ENCODE peak calls at places on chromosome 17, in seven cellular contexts. One of them, this sample, is unnamed. For H3K27me3, the result is how much of the 10 kb centered on the place peaks cover.

GRCh38 chr17:8894673-8895578 is 27.5 kb upstream of the PIK3R6 start:
- DNase-seq in adipocyte: peak
- DNase-seq in transverse colon: peak
- DNase-seq in BE2C: peak
- DNase-seq in ovary: no peak
- DNase-seq in pancreas: no peak
- DNase-seq in HCT116: peak
- DNase-seq in this sample: no peak

GRCh38 chr17:44105483-44105882 is 18.0 kb downstream of the HDAC5 start:
- DNase-seq in adipocyte: no peak
- DNase-seq in HCT116: no peak
- DNase-seq in transverse colon: no peak
- DNase-seq in BE2C: peak
- DNase-seq in ovary: no peak
- DNase-seq in pancreas: no peak
- DNase-seq in this sample: no peak

GRCh38 chr17:8904201-8904600 is 36.7 kb upstream of the PIK3R6 start:
- DNase-seq in transverse colon: no peak
- DNase-seq in HCT116: no peak
- DNase-seq in ovary: no peak
- DNase-seq in pancreas: no peak
- DNase-seq in BE2C: no peak
- DNase-seq in adipocyte: no peak
- DNase-seq in this sample: no peak

GRCh38 chr17:68593331-68593710 is 7.8 kb downstream of the FAM20A start:
- DNase-seq in adipocyte: peak
- DNase-seq in BE2C: no peak
- DNase-seq in transverse colon: no peak
- DNase-seq in pancreas: no peak
- DNase-seq in HCT116: no peak
- DNase-seq in ovary: no peak
- DNase-seq in this sample: no peak

GRCh38 chr17:10789694-10790271 is 14.1 kb downstream of the TMEM238L start:
- DNase-seq in pancreas: no peak
- DNase-seq in BE2C: no peak
- DNase-seq in ovary: no peak
- DNase-seq in transverse colon: no peak
- DNase-seq in adipocyte: no peak
- DNase-seq in HCT116: no peak
- DNase-seq in this sample: no peak

GRCh38 chr17:68461589-68461988 is 4.3 kb upstream of the WIPI1 start:
- DNase-seq in BE2C: peak
- DNase-seq in HCT116: no peak
- DNase-seq in adipocyte: no peak
- DNase-seq in pancreas: no peak
- DNase-seq in transverse colon: peak
- DNase-seq in ovary: no peak
- DNase-seq in this sample: no peak

GRCh38 chr17:42639484-42640474 is 19.3 kb upstream of the TUBG2 start:
- DNase-seq in HCT116: no peak
- DNase-seq in pancreas: no peak
- DNase-seq in BE2C: no peak
- DNase-seq in adipocyte: no peak
- DNase-seq in transverse colon: no peak
- DNase-seq in ovary: no peak
- DNase-seq in this sample: no peak

GRCh38 chr17:50935201-50936124 is 69.3 kb upstream of the TOB1 start:
- DNase-seq in HCT116: no peak
- DNase-seq in pancreas: peak
- DNase-seq in adipocyte: no peak
- DNase-seq in ovary: peak
- DNase-seq in BE2C: no peak
- DNase-seq in transverse colon: peak
- DNase-seq in this sample: peak

GRCh38 chr17:76598004-76598439 is 12.4 kb upstream of the ST6GALNAC2 start:
- DNase-seq in ovary: no peak
- DNase-seq in transverse colon: no peak
- DNase-seq in HCT116: no peak
- DNase-seq in BE2C: no peak
- DNase-seq in pancreas: no peak
- DNase-seq in adipocyte: no peak
- DNase-seq in this sample: peak

GRCh38 chr17:75130632-75131277 is 787 bp downstream of the NT5C start:
- DNase-seq in HCT116: peak
- DNase-seq in adipocyte: peak
- DNase-seq in BE2C: peak
- DNase-seq in transverse colon: peak
- DNase-seq in ovary: peak
- DNase-seq in pancreas: no peak
- DNase-seq in this sample: no peak

GRCh38 chr17:28166478-28166877 is 124.0 kb downstream of the NLK start:
- DNase-seq in adipocyte: no peak
- DNase-seq in pancreas: no peak
- DNase-seq in transverse colon: no peak
- DNase-seq in BE2C: no peak
- DNase-seq in ovary: no peak
- DNase-seq in HCT116: no peak
- DNase-seq in this sample: no peak

GRCh38 chr17:57009737-57010445 is 32.0 kb downstream of the SCPEP1 start:
- DNase-seq in ovary: no peak
- DNase-seq in pancreas: no peak
- DNase-seq in adipocyte: peak
- DNase-seq in BE2C: peak
- DNase-seq in transverse colon: peak
- DNase-seq in HCT116: peak
- DNase-seq in this sample: peak

GRCh38 chr17:36899250-36900129 is 37.8 kb upstream of the LHX1 start:
- DNase-seq in BE2C: no peak
- DNase-seq in ovary: no peak
- DNase-seq in pancreas: no peak
- DNase-seq in adipocyte: no peak
- DNase-seq in HCT116: no peak
- DNase-seq in transverse colon: no peak
- DNase-seq in this sample: no peak

GRCh38 chr17:1232786-1233185 is 37.5 kb upstream of the BHLHA9 start:
- DNase-seq in adipocyte: peak
- DNase-seq in BE2C: no peak
- DNase-seq in pancreas: no peak
- DNase-seq in ovary: no peak
- DNase-seq in HCT116: no peak
- DNase-seq in transverse colon: no peak
- DNase-seq in this sample: no peak

GRCh38 chr17:73646409-73647305 is 2.4 kb upstream of the SDK2 start:
- DNase-seq in BE2C: peak
- DNase-seq in pancreas: no peak
- DNase-seq in adipocyte: no peak
- DNase-seq in transverse colon: no peak
- DNase-seq in ovary: no peak
- DNase-seq in HCT116: no peak
- DNase-seq in this sample: no peak

GRCh38 chr17:64718058-64718457 is 56.0 kb upstream of the SMURF2 start:
- DNase-seq in ovary: no peak
- DNase-seq in BE2C: no peak
- DNase-seq in transverse colon: no peak
- DNase-seq in HCT116: no peak
- DNase-seq in adipocyte: no peak
- DNase-seq in pancreas: no peak
- DNase-seq in this sample: no peak

GRCh38 chr17:59619313-59620063 is at the start of gene CLTC:
- DNase-seq in pancreas: peak
- DNase-seq in ovary: peak
- DNase-seq in adipocyte: peak
- DNase-seq in BE2C: peak
- DNase-seq in HCT116: peak
- DNase-seq in transverse colon: peak
- DNase-seq in this sample: peak

GRCh38 chr17:35742896-35743477 is 10.1 kb downstream of the GAS2L2 start:
- DNase-seq in BE2C: no peak
- DNase-seq in pancreas: no peak
- DNase-seq in adipocyte: no peak
- DNase-seq in HCT116: no peak
- DNase-seq in ovary: peak
- DNase-seq in transverse colon: no peak
- DNase-seq in this sample: no peak

GRCh38 chr17:35738519-35739133 is 7.2 kb downstream of the RASL10B start:
- DNase-seq in transverse colon: no peak
- DNase-seq in BE2C: no peak
- DNase-seq in ovary: no peak
- DNase-seq in adipocyte: no peak
- DNase-seq in HCT116: no peak
- DNase-seq in pancreas: no peak
- DNase-seq in this sample: peak

GRCh38 chr17:35740216-35740615 is 8.8 kb downstream of the RASL10B start:
- DNase-seq in pancreas: no peak
- DNase-seq in BE2C: no peak
- DNase-seq in adipocyte: no peak
- DNase-seq in transverse colon: no peak
- DNase-seq in ovary: no peak
- DNase-seq in HCT116: no peak
- DNase-seq in this sample: no peak

GRCh38 chr17:35742496-35742895 is 10.5 kb downstream of the GAS2L2 start:
- DNase-seq in HCT116: no peak
- DNase-seq in adipocyte: no peak
- DNase-seq in ovary: no peak
- DNase-seq in BE2C: no peak
- DNase-seq in pancreas: no peak
- DNase-seq in transverse colon: no peak
- DNase-seq in this sample: no peak

DNA sequence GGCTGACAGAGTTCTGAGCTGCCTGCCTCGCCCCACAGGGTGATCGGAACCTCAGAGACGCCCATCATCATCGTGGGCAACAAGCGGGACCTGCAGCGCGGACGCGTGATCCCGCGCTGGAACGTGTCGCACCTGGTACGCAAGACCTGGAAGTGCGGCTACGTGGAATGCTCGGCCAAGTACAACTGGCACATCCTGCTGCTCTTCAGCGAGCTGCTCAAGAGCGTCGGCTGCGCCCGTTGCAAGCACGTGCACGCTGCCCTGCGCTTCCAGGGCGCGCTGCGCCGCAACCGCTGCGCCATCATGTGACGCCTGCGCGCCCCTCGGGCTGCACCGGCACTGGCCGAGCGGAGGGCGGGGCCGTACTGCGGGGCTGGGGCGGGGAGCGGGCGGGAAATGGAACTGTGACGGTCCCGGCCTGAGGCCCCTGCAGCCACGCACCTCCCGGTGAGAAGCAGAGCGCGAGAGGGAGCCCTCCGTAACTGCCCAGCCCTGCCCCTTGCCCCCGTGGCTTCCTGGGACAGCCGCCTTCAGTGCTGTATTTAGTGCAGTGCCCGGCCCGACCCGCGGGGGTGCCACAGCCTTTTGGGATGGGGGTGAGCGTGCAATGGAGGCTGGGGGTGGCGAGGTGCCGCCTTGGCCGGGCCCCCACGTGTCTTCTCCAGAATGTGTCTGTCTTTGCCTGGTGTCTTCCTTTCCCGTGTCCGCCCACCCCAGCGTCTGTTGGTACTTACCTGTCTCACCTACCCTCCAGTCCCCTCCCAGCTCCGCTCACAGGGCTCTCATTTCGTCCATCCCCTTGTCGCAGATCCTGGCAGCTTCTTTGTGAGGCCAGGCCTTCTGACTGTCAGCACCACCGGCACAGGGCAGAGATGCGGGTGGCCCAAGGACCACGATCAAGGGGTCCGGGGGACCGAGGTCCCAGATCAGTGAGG is 9.8 kb downstream of the RASL10B start:
- DNase-seq in transverse colon: no peak
- DNase-seq in BE2C: peak
- DNase-seq in ovary: peak
- DNase-seq in HCT116: no peak
- DNase-seq in adipocyte: no peak
- DNase-seq in pancreas: peak
- DNase-seq in this sample: no peak
- H3K4me3 ChIP-seq in transverse colon: no peak
- H3K4me3 ChIP-seq in BE2C: no peak
- H3K4me3 ChIP-seq in ovary: no peak
- H3K4me3 ChIP-seq in HCT116: no peak
- H3K4me3 ChIP-seq in adipocyte: no peak
- H3K4me3 ChIP-seq in pancreas: no peak
- H3K4me3 ChIP-seq in this sample: peak

DNA sequence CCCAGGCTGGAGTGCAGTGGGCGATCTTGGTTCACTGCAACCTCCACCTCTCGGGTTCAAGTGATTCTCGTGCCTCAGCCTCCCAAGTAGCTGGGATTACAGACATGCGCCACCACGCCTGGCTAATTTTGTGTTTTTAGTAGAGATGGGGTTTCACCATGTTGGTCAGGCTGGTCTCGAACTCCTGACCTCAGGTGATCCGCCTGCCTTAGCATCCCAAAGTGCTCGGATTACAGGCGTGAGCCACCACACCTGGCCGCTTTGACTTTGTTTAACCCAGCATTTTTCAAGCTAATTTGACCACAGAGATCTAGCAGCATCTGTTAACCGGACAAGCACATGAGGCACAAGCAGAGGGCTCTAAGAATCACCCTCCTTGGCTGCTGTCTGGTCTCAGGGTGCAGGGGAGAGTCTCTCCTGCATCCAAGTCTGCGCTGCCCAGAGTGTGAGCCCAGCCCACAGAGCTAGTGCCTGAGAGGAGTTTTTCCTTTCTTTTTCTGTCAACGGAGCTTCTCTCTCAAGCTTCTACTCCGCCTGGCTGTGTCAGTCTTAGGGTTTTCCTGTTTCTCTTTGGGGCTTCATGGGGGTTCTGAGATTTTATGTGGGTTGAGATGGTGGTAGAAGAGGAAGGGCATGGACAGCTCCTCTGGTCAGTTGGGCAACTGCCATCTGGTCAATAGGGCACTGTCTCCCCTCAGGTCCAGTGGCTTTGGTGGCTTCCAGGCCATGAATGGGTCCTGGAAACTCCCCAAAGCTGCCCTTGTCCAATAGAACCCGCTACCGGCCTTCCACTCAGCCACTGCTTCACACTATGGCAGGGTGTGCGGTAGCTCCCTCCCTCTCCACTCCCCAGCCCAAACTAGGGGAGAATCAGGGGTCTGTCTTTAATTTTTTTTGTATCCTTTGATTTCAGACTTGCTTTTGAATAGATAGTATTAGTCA is 59.6 kb downstream of the TNFRSF13B start:
- DNase-seq in ovary: no peak
- DNase-seq in BE2C: no peak
- DNase-seq in HCT116: no peak
- DNase-seq in pancreas: no peak
- DNase-seq in transverse colon: no peak
- DNase-seq in adipocyte: no peak
- DNase-seq in this sample: peak
- H3K27me3 ChIP-seq in ovary: under half
- H3K27me3 ChIP-seq in BE2C: under half
- H3K27me3 ChIP-seq in HCT116: under half
- H3K27me3 ChIP-seq in pancreas: under half
- H3K27me3 ChIP-seq in transverse colon: under half
- H3K27me3 ChIP-seq in adipocyte: under half
- H3K27me3 ChIP-seq in this sample: under half

GRCh38 chr17:35566955-35567354 is 6.3 kb upstream of the SLFN14 start:
- DNase-seq in transverse colon: no peak
- DNase-seq in HCT116: no peak
- DNase-seq in pancreas: no peak
- DNase-seq in BE2C: no peak
- DNase-seq in ovary: no peak
- DNase-seq in adipocyte: no peak
- DNase-seq in this sample: no peak
- H3K4me3 ChIP-seq in transverse colon: no peak
- H3K4me3 ChIP-seq in HCT116: peak
- H3K4me3 ChIP-seq in pancreas: no peak
- H3K4me3 ChIP-seq in BE2C: peak
- H3K4me3 ChIP-seq in ovary: peak
- H3K4me3 ChIP-seq in adipocyte: peak
- H3K4me3 ChIP-seq in this sample: peak

GRCh38 chr17:66829386-66829864 is 5.5 kb upstream of the CACNG5 start:
- DNase-seq in adipocyte: peak
- DNase-seq in HCT116: no peak
- DNase-seq in pancreas: no peak
- DNase-seq in BE2C: no peak
- DNase-seq in transverse colon: peak
- DNase-seq in ovary: peak
- DNase-seq in this sample: no peak
- H3K27me3 ChIP-seq in adipocyte: under half
- H3K27me3 ChIP-seq in HCT116: under half
- H3K27me3 ChIP-seq in pancreas: under half
- H3K27me3 ChIP-seq in BE2C: under half
- H3K27me3 ChIP-seq in transverse colon: half or more
- H3K27me3 ChIP-seq in ovary: under half
- H3K27me3 ChIP-seq in this sample: under half

This sample was measured in dorsolateral prefrontal cortex.